ENCODE peak calls at places on chromosomes 13 and 19, in five cellular contexts. U is stimulated activated CD4-positive, alpha-beta T cell treated with anti-CD3 and anti-CD28 coated beads, Interleukin-15, amount 100 ng/mL, for 48 hours; G is SJSA1; T is NCI-H1417; D is amniotic stem cell. H is an unnamed sample.

GRCh38 chr19:1717200-1717969 is 35.9 kb upstream of the ONECUT3 start:
- DNase-seq in U (no peak), G (no peak), T (no peak), D (no peak), H (no peak)

GRCh38 chr19:37227996-37228395 is 10.0 kb downstream of the ZNF383 start:
- DNase-seq in U (peak), G (no peak), T (peak), D (no peak), H (no peak)

GRCh38 chr13:73417012-73417615 is 358.3 kb downstream of the KLF5 start:
- DNase-seq in U (no peak), G (no peak), T (peak), D (no peak), H (peak)

GRCh38 chr13:76884571-76885202 is 1.5 kb downstream of the KCTD12 start:
- DNase-seq in U (no peak), G (no peak), T (no peak), D (no peak), H (no peak)

GRCh38 chr13:21039097-21039800 is 22.1 kb downstream of the LATS2 start:
- DNase-seq in U (no peak), G (peak), T (no peak), D (no peak), H (no peak)

GRCh38 chr13:33112745-33113144 is 96.5 kb downstream of the KL start:
- DNase-seq in U (no peak), G (no peak), T (no peak), D (no peak), H (no peak)

GRCh38 chr13:35139591-35139990 is 197.5 kb downstream of the NBEA start:
- DNase-seq in U (no peak), G (no peak), T (no peak), D (no peak), H (peak)

GRCh38 chr19:2057484-2058469 is 6.7 kb upstream of the MKNK2 start:
- DNase-seq in U (no peak), G (no peak), T (no peak), D (no peak), H (no peak)

GRCh38 chr13:21677075-21677628 is 6.3 kb downstream of the FGF9 start:
- DNase-seq in U (no peak), G (no peak), T (no peak), D (no peak), H (no peak)

GRCh38 chr19:18985257-18985656 is 44.2 kb upstream of the HOMER3 start:
- DNase-seq in U (no peak), G (no peak), T (no peak), D (no peak), H (no peak)

GRCh38 chr19:17328517-17329060 is 6.1 kb downstream of the ANO8 start:
- DNase-seq in U (no peak), G (no peak), T (no peak), D (no peak), H (peak)

GRCh38 chr19:55333870-55334269 is 5.8 kb upstream of the KMT5C start:
- DNase-seq in U (no peak), G (no peak), T (no peak), D (no peak), H (no peak)

GRCh38 chr19:32018014-32018413 is 327.4 kb upstream of the ZNF507 start:
- DNase-seq in U (no peak), G (peak), T (no peak), D (no peak), H (no peak)

GRCh38 chr19:5125797-5126497 is 157.0 kb downstream of the KDM4B start:
- DNase-seq in U (no peak), G (no peak), T (no peak), D (no peak), H (no peak)

GRCh38 chr19:633786-634639 is 676 bp upstream of the POLRMT start:
- DNase-seq in U (no peak), G (no peak), T (no peak), D (no peak), H (no peak)

H was measured in NCI-H146.